ENCODE peak calls at places on chromosomes 11 and 22, in six cellular contexts. S, G, Z, N, D and H are unnamed samples.
A peak's percentile ranks its signal among the peaks of the same experiment; 100 is the strongest.

GRCh38 chr11:12008790-12009616 is 577 bp upstream of the DKK3 start:
- DNase-seq in S (no peak), G (peak; percentile 88), Z (peak; percentile 65), N (no peak), D (peak; percentile 67), H (no peak)

GRCh38 chr22:43099095-43099494 is 9.9 kb upstream of the TTLL1 start:
- DNase-seq in S (no peak), G (no peak), Z (no peak), N (no peak), D (peak; percentile 52), H (no peak)

GRCh38 chr11:112024178-112024777 is 930 bp upstream of the DLAT start:
- DNase-seq in S (no peak), G (peak; percentile 52), Z (peak; percentile 14), N (no peak), D (no peak), H (no peak)

GRCh38 chr22:23509571-23510302 is 70.4 kb downstream of the IGLL1 start:
- DNase-seq in S (no peak), G (no peak), Z (peak; percentile 83), N (no peak), D (peak; percentile 87), H (no peak)

GRCh38 chr11:95239871-95240648 is 9.1 kb upstream of the SESN3 start:
- DNase-seq in S (no peak), G (no peak), Z (no peak), N (no peak), D (no peak), H (no peak)

GRCh38 chr11:126061707-126062678 is 673 bp downstream of the CDON start:
- DNase-seq in S (peak; percentile 60), G (peak; percentile 87), Z (peak; percentile 12), N (no peak), D (peak; percentile 36), H (no peak)

GRCh38 chr11:44950625-44951472 is at the start of gene TP53I11:
- DNase-seq in S (peak; percentile 71), G (no peak), Z (no peak), N (no peak), D (peak; percentile 90), H (no peak)

GRCh38 chr11:46675288-46675851 is 25.0 kb downstream of the ARHGAP1 start:
- DNase-seq in S (peak; percentile 81), G (no peak), Z (peak; percentile 69), N (no peak), D (peak; percentile 76), H (peak; percentile 52)

GRCh38 chr11:78416285-78417174 is 1.1 kb downstream of the GAB2 start:
- DNase-seq in S (peak; percentile 87), G (peak; percentile 85), Z (peak; percentile 87), N (peak; percentile 87), D (peak; percentile 90), H (no peak)

GRCh38 chr11:29019960-29020683 is 911.9 kb downstream of the METTL15 start:
- DNase-seq in S (no peak), G (peak; percentile 58), Z (peak; percentile 53), N (no peak), D (peak; percentile 61), H (no peak)

GRCh38 chr11:73570415-73571114 is 27.3 kb downstream of the FAM168A start:
- DNase-seq in S (no peak), G (no peak), Z (peak; percentile 59), N (no peak), D (peak; percentile 28), H (no peak)

GRCh38 chr11:118921929-118922744 is 3.6 kb downstream of the BCL9L start:
- DNase-seq in S (peak; percentile 95), G (peak; percentile 88), Z (no peak), N (no peak), D (peak; percentile 96), H (no peak)

GRCh38 chr11:68340784-68341556 is 28.6 kb downstream of the LRP5 start:
- DNase-seq in S (no peak), G (no peak), Z (peak; percentile 59), N (no peak), D (no peak), H (no peak)

GRCh38 chr11:16505481-16505880 is 149.1 kb upstream of the SOX6 start:
- DNase-seq in S (no peak), G (peak; percentile 66), Z (no peak), N (no peak), D (no peak), H (no peak)

GRCh38 chr22:50420581-50420980 is 54.3 kb downstream of the SBF1 start:
- DNase-seq in S (no peak), G (no peak), Z (no peak), N (no peak), D (no peak), H (no peak)

GRCh38 chr11:1701041-1701807 is 4.2 kb downstream of the KRTAP5-6 start:
- DNase-seq in S (peak; percentile 23), G (no peak), Z (peak; percentile 4), N (no peak), D (no peak), H (no peak)

GRCh38 chr22:49968313-49968830 is 7.8 kb downstream of the PIM3 start:
- DNase-seq in S (peak; percentile 53), G (no peak), Z (no peak), N (peak; percentile 27), D (no peak), H (no peak)

GRCh38 chr11:1487851-1488574 is 1.4 kb upstream of the MOB2 start:
- DNase-seq in S (no peak), G (no peak), Z (no peak), N (no peak), D (no peak), H (no peak)

GRCh38 chr11:11966826-11967668 is 41.4 kb downstream of the DKK3 start:
- DNase-seq in S (peak; percentile 79), G (peak; percentile 88), Z (no peak), N (peak; percentile 88), D (peak; percentile 42), H (no peak)

DNA sequence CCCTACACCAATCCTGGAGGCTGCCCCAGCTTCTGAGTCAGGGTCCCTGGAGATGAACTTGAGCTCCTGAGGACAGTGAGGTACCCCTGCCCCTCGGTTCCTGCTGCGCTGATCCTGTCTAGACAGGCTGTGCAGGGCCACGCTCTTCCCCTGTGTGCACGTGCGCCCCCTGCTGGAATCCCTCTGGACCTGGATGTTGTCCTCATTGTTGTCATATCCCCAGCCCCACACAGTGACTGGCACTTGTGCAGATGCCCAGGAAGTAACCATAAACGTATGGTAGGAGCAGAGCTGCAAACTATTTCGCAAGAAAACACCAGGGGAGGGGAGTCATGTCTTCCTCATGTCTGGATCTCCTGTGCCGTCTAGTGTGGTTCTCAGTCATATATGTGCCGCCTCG is 114.7 kb downstream of the CRYBB2 start:
- DNase-seq in S (no peak), G (peak; percentile 95), Z (no peak), N (peak; percentile 50), D (peak; percentile 21), H (no peak)
- TF ChIP-seq CTCF in S (peak; percentile 26), G (peak; percentile 99), Z (peak; percentile 46), N (peak; percentile 29), D (peak; percentile 45), H (peak; percentile 34)

GRCh38 chr22:36333632-36334031 is 54.1 kb downstream of the MYH9 start:
- DNase-seq in S (no peak), G (no peak), Z (no peak), N (no peak), D (no peak), H (no peak)

GRCh38 chr22:36331912-36332622 is 55.7 kb downstream of the MYH9 start:
- DNase-seq in S (peak; percentile 70), G (no peak), Z (peak; percentile 68), N (no peak), D (peak; percentile 63), H (no peak)

GRCh38 chr22:36334081-36334831 is 53.5 kb downstream of the MYH9 start:
- DNase-seq in S (no peak), G (peak; percentile 68), Z (no peak), N (no peak), D (no peak), H (no peak)

GRCh38 chr22:36331306-36331911 is 56.4 kb downstream of the MYH9 start:
- DNase-seq in S (peak; percentile 71), G (peak; percentile 71), Z (peak; percentile 96), N (no peak), D (peak; percentile 89), H (peak; percentile 73)

DNA sequence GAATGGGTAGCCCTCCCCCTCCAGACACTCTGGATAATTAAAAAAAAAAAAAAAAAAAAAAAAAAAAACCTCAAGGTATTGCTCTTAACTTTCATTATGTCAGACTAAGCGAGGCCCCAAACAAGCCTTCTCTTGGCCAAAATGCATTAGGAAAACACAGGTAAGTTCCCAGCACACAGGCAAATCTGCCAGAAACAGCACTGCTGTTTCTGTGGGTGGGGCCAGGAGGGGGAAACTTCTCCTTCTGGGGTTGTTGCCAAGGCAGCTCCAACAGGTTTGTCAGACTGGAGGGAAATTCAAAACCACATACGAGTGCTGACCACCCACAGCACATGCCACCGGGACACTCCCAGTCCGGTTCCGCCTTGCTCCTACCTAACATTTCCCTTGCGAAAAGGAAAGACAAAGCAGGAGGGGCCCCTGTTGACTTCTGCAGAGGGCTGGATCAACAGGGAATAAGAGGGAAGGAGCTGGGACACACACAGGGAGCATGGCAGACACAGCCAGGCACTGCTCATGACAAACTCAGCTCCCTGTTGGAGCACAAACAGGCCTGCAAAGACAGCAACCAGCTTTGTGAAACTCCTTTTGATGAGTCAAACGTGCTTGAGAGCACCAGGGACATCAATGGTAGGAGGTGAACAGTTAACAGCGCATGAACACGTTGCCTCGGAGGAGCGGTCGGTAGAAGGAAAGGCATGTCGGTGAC is 55.0 kb downstream of the MYH9 start:
- DNase-seq in S (no peak), G (no peak), Z (peak; percentile 79), N (no peak), D (peak; percentile 56), H (no peak)
- H3K4me3 ChIP-seq in S (no peak overlapping the region), G (no peak overlapping the region), Z (no peak overlapping the region), N (no peak overlapping the region), D (no peak overlapping the region), H (no peak overlapping the region)

DNA sequence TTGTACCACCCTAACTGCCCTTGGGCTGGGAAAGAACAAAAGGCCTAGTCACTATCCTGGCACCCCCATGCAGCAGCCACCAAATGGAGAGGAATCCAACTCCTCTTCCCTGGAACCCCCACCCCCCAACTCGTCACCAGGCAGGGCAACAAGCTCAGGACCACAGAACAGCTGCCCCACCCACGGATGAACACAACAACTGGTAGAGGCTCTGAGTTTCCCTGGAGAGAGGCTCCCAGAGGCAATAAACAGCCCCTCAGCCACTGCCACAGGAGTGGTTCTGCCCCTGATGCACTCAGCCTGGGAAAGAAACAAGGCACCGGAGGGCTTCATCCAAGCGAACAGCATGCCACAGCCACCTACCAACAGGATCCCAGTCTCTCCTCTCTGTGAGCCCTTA is 778.4 kb upstream of the FAT3 start:
- DNase-seq in S (no peak), G (no peak), Z (no peak), N (no peak), D (no peak), H (no peak)
- TF ChIP-seq CTCF in S (no peak), G (no peak), Z (no peak), N (no peak), D (no peak), H (no peak)

DNA sequence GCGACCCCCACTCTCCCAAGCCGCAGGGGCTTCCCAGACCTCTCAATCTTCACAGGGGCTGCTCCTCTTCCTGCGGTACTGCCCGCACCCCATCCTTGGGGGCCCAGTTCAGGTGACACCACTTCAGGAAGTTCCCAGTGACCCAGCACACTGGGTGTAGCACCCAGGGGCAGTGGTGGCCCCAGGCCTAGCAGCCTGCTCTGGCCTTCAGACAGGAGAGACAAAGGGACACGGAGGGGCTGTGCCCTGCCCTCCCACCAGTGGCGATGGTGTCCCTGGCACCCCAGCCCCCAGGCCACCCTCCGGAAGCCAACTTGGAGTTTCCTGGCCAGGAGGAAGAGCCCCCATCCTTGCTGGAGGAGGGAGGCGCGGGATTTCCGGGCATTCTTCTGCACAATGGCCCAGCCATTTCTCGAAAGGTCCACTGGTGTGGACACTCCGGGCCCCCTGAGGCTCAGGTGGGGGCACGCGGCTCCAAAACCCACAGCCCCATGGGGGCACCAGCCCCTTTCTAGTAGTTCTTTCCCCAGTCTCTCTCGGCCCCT is 978 bp upstream of the CLDN5 start:
- DNase-seq in S (peak; percentile 53), G (no peak), Z (no peak), N (no peak), D (no peak), H (no peak)
- H3K4me3 ChIP-seq in S (peak overlapping the region; percentile 14), G (peak overlapping the region; percentile 64), Z (no peak overlapping the region), N (peak overlapping the region; percentile 50), D (no peak overlapping the region), H (no peak overlapping the region)

GRCh38 chr11:14127679-14128078 is 165.2 kb downstream of the SPON1 start:
- DNase-seq in S (no peak), G (no peak), Z (no peak), N (no peak), D (no peak), H (no peak)
- TF ChIP-seq CTCF in S (no peak), G (peak; percentile 64), Z (no peak), N (no peak), D (no peak), H (no peak)